ENCODE peak calls at places on chromosomes 5 and 9, in six cellular contexts. One of them, this sample, is unnamed.

GRCh38 chr5:139895647-139896046 is 100.0 kb downstream of the PSD2 start:
- DNase-seq in GM12864: no peak
- DNase-seq in cardiac muscle cell: no peak
- DNase-seq in pancreas: peak
- DNase-seq in AG09319: no peak
- DNase-seq in choroid plexus epithelial cell: no peak
- DNase-seq in this sample: no peak

GRCh38 chr5:40441733-40442132 is 238.0 kb upstream of the PTGER4 start:
- DNase-seq in GM12864: no peak
- DNase-seq in cardiac muscle cell: no peak
- DNase-seq in pancreas: no peak
- DNase-seq in AG09319: no peak
- DNase-seq in choroid plexus epithelial cell: peak
- DNase-seq in this sample: no peak

GRCh38 chr5:96226941-96227552 is 206.0 kb downstream of the PCSK1 start:
- DNase-seq in GM12864: no peak
- DNase-seq in cardiac muscle cell: no peak
- DNase-seq in pancreas: no peak
- DNase-seq in AG09319: peak
- DNase-seq in choroid plexus epithelial cell: peak
- DNase-seq in this sample: no peak

GRCh38 chr9:32969270-32969669 is 32.2 kb downstream of the APTX start:
- DNase-seq in GM12864: no peak
- DNase-seq in cardiac muscle cell: no peak
- DNase-seq in pancreas: no peak
- DNase-seq in AG09319: no peak
- DNase-seq in choroid plexus epithelial cell: peak
- DNase-seq in this sample: no peak

GRCh38 chr9:100575765-100576368 is 2.0 kb upstream of the CAVIN4 start:
- DNase-seq in GM12864: no peak
- DNase-seq in cardiac muscle cell: no peak
- DNase-seq in pancreas: no peak
- DNase-seq in AG09319: no peak
- DNase-seq in choroid plexus epithelial cell: peak
- DNase-seq in this sample: no peak

GRCh38 chr9:70601000-70601929 is 186.8 kb upstream of the KLF9 start:
- DNase-seq in GM12864: no peak
- DNase-seq in cardiac muscle cell: peak
- DNase-seq in pancreas: peak
- DNase-seq in AG09319: peak
- DNase-seq in choroid plexus epithelial cell: peak
- DNase-seq in this sample: no peak

GRCh38 chr9:124721109-124721850 is 49.8 kb downstream of the NR6A1 start:
- DNase-seq in GM12864: no peak
- DNase-seq in cardiac muscle cell: no peak
- DNase-seq in pancreas: no peak
- DNase-seq in AG09319: no peak
- DNase-seq in choroid plexus epithelial cell: peak
- DNase-seq in this sample: no peak

GRCh38 chr5:180486636-180487149 is 7.5 kb upstream of the CNOT6 start:
- DNase-seq in GM12864: no peak
- DNase-seq in cardiac muscle cell: no peak
- DNase-seq in pancreas: no peak
- DNase-seq in AG09319: no peak
- DNase-seq in choroid plexus epithelial cell: no peak
- DNase-seq in this sample: no peak

GRCh38 chr9:33139421-33140228 is 27.5 kb downstream of the B4GALT1 start:
- DNase-seq in GM12864: no peak
- DNase-seq in cardiac muscle cell: peak
- DNase-seq in pancreas: peak
- DNase-seq in AG09319: peak
- DNase-seq in choroid plexus epithelial cell: peak
- DNase-seq in this sample: no peak

GRCh38 chr5:116536279-116537161 is 38.1 kb downstream of the SEMA6A start:
- DNase-seq in GM12864: no peak
- DNase-seq in cardiac muscle cell: no peak
- DNase-seq in pancreas: no peak
- DNase-seq in AG09319: no peak
- DNase-seq in choroid plexus epithelial cell: no peak
- DNase-seq in this sample: no peak

GRCh38 chr5:119218830-119219782 is 136.7 kb upstream of the TNFAIP8 start:
- DNase-seq in GM12864: no peak
- DNase-seq in cardiac muscle cell: no peak
- DNase-seq in pancreas: no peak
- DNase-seq in AG09319: no peak
- DNase-seq in choroid plexus epithelial cell: peak
- DNase-seq in this sample: no peak

GRCh38 chr5:82356808-82357671 is 78.9 kb upstream of the RPS23 start:
- DNase-seq in GM12864: no peak
- DNase-seq in cardiac muscle cell: no peak
- DNase-seq in pancreas: peak
- DNase-seq in AG09319: peak
- DNase-seq in choroid plexus epithelial cell: peak
- DNase-seq in this sample: peak

GRCh38 chr5:157546456-157547100 is 29.0 kb downstream of the ADAM19 start:
- DNase-seq in GM12864: no peak
- DNase-seq in cardiac muscle cell: peak
- DNase-seq in pancreas: no peak
- DNase-seq in AG09319: no peak
- DNase-seq in choroid plexus epithelial cell: peak
- DNase-seq in this sample: no peak

GRCh38 chr9:130215341-130216119 is 43.3 kb downstream of the NCS1 start:
- DNase-seq in GM12864: no peak
- DNase-seq in cardiac muscle cell: no peak
- DNase-seq in pancreas: no peak
- DNase-seq in AG09319: no peak
- DNase-seq in choroid plexus epithelial cell: peak
- DNase-seq in this sample: no peak

GRCh38 chr5:26727916-26728315 is 310.5 kb downstream of the CDH9 start:
- DNase-seq in GM12864: no peak
- DNase-seq in cardiac muscle cell: no peak
- DNase-seq in pancreas: no peak
- DNase-seq in AG09319: no peak
- DNase-seq in choroid plexus epithelial cell: no peak
- DNase-seq in this sample: no peak

GRCh38 chr5:56819027-56819881 is 3.9 kb downstream of the MAP3K1 start:
- DNase-seq in GM12864: no peak
- DNase-seq in cardiac muscle cell: no peak
- DNase-seq in pancreas: no peak
- DNase-seq in AG09319: no peak
- DNase-seq in choroid plexus epithelial cell: peak
- DNase-seq in this sample: no peak

GRCh38 chr5:147617191-147617606 is 107.3 kb upstream of the DPYSL3 start:
- DNase-seq in GM12864: no peak
- DNase-seq in cardiac muscle cell: no peak
- DNase-seq in pancreas: no peak
- DNase-seq in AG09319: no peak
- DNase-seq in choroid plexus epithelial cell: peak
- DNase-seq in this sample: no peak

GRCh38 chr5:23072179-23072578 is 219.0 kb upstream of the CDH12 start:
- DNase-seq in GM12864: no peak
- DNase-seq in cardiac muscle cell: no peak
- DNase-seq in pancreas: no peak
- DNase-seq in AG09319: no peak
- DNase-seq in choroid plexus epithelial cell: no peak
- DNase-seq in this sample: peak

GRCh38 chr5:108726446-108727091 is 21.1 kb upstream of the FER start:
- DNase-seq in GM12864: no peak
- DNase-seq in cardiac muscle cell: no peak
- DNase-seq in pancreas: no peak
- DNase-seq in AG09319: no peak
- DNase-seq in choroid plexus epithelial cell: no peak
- DNase-seq in this sample: no peak

GRCh38 chr9:129177791-129178578 is at the start of gene IER5L:
- DNase-seq in GM12864: peak
- DNase-seq in cardiac muscle cell: peak
- DNase-seq in pancreas: peak
- DNase-seq in AG09319: peak
- DNase-seq in choroid plexus epithelial cell: peak
- DNase-seq in this sample: peak
- TF ChIP-seq CTCF in GM12864: no peak
- TF ChIP-seq CTCF in cardiac muscle cell: no peak
- TF ChIP-seq CTCF in pancreas: no peak
- TF ChIP-seq CTCF in AG09319: no peak
- TF ChIP-seq CTCF in choroid plexus epithelial cell: peak
- TF ChIP-seq CTCF in this sample: no peak

GRCh38 chr9:110106698-110107097 is 101.3 kb downstream of the C9orf152 start:
- DNase-seq in GM12864: no peak
- DNase-seq in cardiac muscle cell: no peak
- DNase-seq in pancreas: no peak
- DNase-seq in AG09319: no peak
- DNase-seq in choroid plexus epithelial cell: no peak
- DNase-seq in this sample: no peak

GRCh38 chr9:110101531-110102161 is 106.3 kb downstream of the C9orf152 start:
- DNase-seq in GM12864: peak
- DNase-seq in cardiac muscle cell: no peak
- DNase-seq in pancreas: no peak
- DNase-seq in AG09319: no peak
- DNase-seq in choroid plexus epithelial cell: no peak
- DNase-seq in this sample: peak

GRCh38 chr9:110103257-110103656 is 104.7 kb downstream of the C9orf152 start:
- DNase-seq in GM12864: no peak
- DNase-seq in cardiac muscle cell: no peak
- DNase-seq in pancreas: no peak
- DNase-seq in AG09319: no peak
- DNase-seq in choroid plexus epithelial cell: no peak
- DNase-seq in this sample: no peak

GRCh38 chr9:110104201-110104845 is 103.6 kb downstream of the C9orf152 start:
- DNase-seq in GM12864: no peak
- DNase-seq in cardiac muscle cell: no peak
- DNase-seq in pancreas: no peak
- DNase-seq in AG09319: no peak
- DNase-seq in choroid plexus epithelial cell: peak
- DNase-seq in this sample: no peak

DNA sequence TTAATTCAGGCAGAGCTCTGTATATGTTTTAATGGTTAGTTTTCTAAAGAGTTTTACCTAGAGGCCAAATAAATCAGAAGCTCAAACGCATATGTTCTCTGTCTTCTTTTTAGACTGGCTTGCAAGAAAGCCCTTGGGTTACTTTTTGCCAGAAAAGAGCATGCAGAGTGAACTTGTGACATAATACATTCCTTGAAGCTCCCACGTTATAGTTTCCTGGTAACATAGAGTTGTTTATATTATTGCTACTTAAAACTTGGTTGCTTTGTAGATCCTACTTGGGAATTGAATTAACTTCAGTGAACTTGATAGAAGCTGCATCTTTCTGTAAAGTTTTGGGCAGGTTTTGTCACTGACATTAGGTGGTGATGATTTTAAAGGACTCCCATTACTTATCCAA is 102.9 kb downstream of the C9orf152 start:
- DNase-seq in GM12864: no peak
- DNase-seq in cardiac muscle cell: no peak
- DNase-seq in pancreas: no peak
- DNase-seq in AG09319: no peak
- DNase-seq in choroid plexus epithelial cell: peak
- DNase-seq in this sample: no peak
- TF ChIP-seq CTCF in GM12864: no peak
- TF ChIP-seq CTCF in cardiac muscle cell: no peak
- TF ChIP-seq CTCF in pancreas: no peak
- TF ChIP-seq CTCF in AG09319: no peak
- TF ChIP-seq CTCF in choroid plexus epithelial cell: no peak
- TF ChIP-seq CTCF in this sample: no peak

GRCh38 chr5:173330151-173330855 is 2.1 kb upstream of the STC2 start:
- DNase-seq in GM12864: no peak
- DNase-seq in cardiac muscle cell: peak
- DNase-seq in pancreas: no peak
- DNase-seq in AG09319: no peak
- DNase-seq in choroid plexus epithelial cell: no peak
- DNase-seq in this sample: no peak
- TF ChIP-seq CTCF in GM12864: no peak
- TF ChIP-seq CTCF in cardiac muscle cell: no peak
- TF ChIP-seq CTCF in pancreas: no peak
- TF ChIP-seq CTCF in AG09319: no peak
- TF ChIP-seq CTCF in choroid plexus epithelial cell: no peak
- TF ChIP-seq CTCF in this sample: no peak

GRCh38 chr5:854217-854616 is 3.4 kb upstream of the ZDHHC11 start:
- DNase-seq in GM12864: no peak
- DNase-seq in cardiac muscle cell: no peak
- DNase-seq in pancreas: no peak
- DNase-seq in AG09319: no peak
- DNase-seq in choroid plexus epithelial cell: no peak
- DNase-seq in this sample: no peak
- TF ChIP-seq CTCF in GM12864: no peak
- TF ChIP-seq CTCF in cardiac muscle cell: no peak
- TF ChIP-seq CTCF in pancreas: no peak
- TF ChIP-seq CTCF in AG09319: no peak
- TF ChIP-seq CTCF in choroid plexus epithelial cell: no peak
- TF ChIP-seq CTCF in this sample: no peak

GRCh38 chr9:20623021-20623747 is 885 bp upstream of the MLLT3 start:
- DNase-seq in GM12864: no peak
- DNase-seq in cardiac muscle cell: peak
- DNase-seq in pancreas: peak
- DNase-seq in AG09319: no peak
- DNase-seq in choroid plexus epithelial cell: no peak
- DNase-seq in this sample: no peak

GRCh38 chr9:20623748-20624124 is 1.4 kb upstream of the MLLT3 start:
- DNase-seq in GM12864: no peak
- DNase-seq in cardiac muscle cell: no peak
- DNase-seq in pancreas: no peak
- DNase-seq in AG09319: no peak
- DNase-seq in choroid plexus epithelial cell: peak
- DNase-seq in this sample: no peak

GRCh38 chr9:20624201-20625002 is 2.1 kb upstream of the MLLT3 start:
- DNase-seq in GM12864: peak
- DNase-seq in cardiac muscle cell: peak
- DNase-seq in pancreas: peak
- DNase-seq in AG09319: peak
- DNase-seq in choroid plexus epithelial cell: peak
- DNase-seq in this sample: peak

GRCh38 chr9:20622330-20623020 is at the start of gene MLLT3:
- DNase-seq in GM12864: peak
- DNase-seq in cardiac muscle cell: peak
- DNase-seq in pancreas: peak
- DNase-seq in AG09319: peak
- DNase-seq in choroid plexus epithelial cell: peak
- DNase-seq in this sample: peak

DNA sequence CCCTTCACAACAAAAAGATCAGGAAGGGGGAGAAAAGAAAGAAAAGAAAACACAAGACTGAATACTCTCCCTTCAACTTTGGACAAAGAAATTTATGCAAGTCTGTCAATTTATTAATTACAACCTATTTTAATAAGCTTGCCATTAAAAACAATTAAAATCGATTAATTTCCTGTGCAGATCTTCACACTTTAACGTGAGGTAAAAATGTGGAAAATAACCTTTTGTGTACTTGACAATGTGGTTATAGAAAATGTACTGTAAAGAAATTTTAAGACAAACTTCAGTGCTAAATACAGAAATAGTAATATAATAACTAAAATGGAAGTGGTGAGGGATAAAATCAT is 2.7 kb upstream of the MLLT3 start:
- DNase-seq in GM12864: no peak
- DNase-seq in cardiac muscle cell: no peak
- DNase-seq in pancreas: no peak
- DNase-seq in AG09319: no peak
- DNase-seq in choroid plexus epithelial cell: no peak
- DNase-seq in this sample: no peak
- TF ChIP-seq CTCF in GM12864: no peak
- TF ChIP-seq CTCF in cardiac muscle cell: no peak
- TF ChIP-seq CTCF in pancreas: no peak
- TF ChIP-seq CTCF in AG09319: no peak
- TF ChIP-seq CTCF in choroid plexus epithelial cell: no peak
- TF ChIP-seq CTCF in this sample: no peak

GRCh38 chr9:84932915-84933527 is 263.5 kb downstream of the NTRK2 start:
- DNase-seq in GM12864: no peak
- DNase-seq in cardiac muscle cell: no peak
- DNase-seq in pancreas: no peak
- DNase-seq in AG09319: no peak
- DNase-seq in choroid plexus epithelial cell: no peak
- DNase-seq in this sample: no peak
- TF ChIP-seq CTCF in GM12864: peak
- TF ChIP-seq CTCF in cardiac muscle cell: peak
- TF ChIP-seq CTCF in pancreas: no peak
- TF ChIP-seq CTCF in AG09319: no peak
- TF ChIP-seq CTCF in choroid plexus epithelial cell: no peak
- TF ChIP-seq CTCF in this sample: no peak

This sample was measured in GM13977.